ENCODE peak calls at places on chromosomes 7 and 10, in nine cellular contexts. S is upper lobe of right lung; A is transverse colon; X is effector memory CD4-positive, alpha-beta T cell; I is mesendoderm; P is fibroblast of lung; F is lung; T is left ventricle myocardium inferior; C is naive thymus-derived CD4-positive, alpha-beta T cell. L is an unnamed sample.

GRCh38 chr10:97050959-97051496 is 134.7 kb downstream of the SLIT1 start:
- DNase-seq in S (no peak), A (no peak), X (no peak), I (no peak), P (no peak), F (no peak), T (no peak), C (no peak), L (no peak)

GRCh38 chr7:105934577-105935185 is 28.4 kb upstream of the CDHR3 start:
- DNase-seq in S (no peak), A (no peak), X (no peak), I (peak; percentile 80), P (peak; percentile 89), F (peak; percentile 61), T (no peak), C (no peak), L (peak; percentile 57)

GRCh38 chr10:3825862-3826351 is 40.9 kb upstream of the KLF6 start:
- DNase-seq in S (no peak), A (no peak), X (no peak), I (no peak), P (no peak), F (no peak), T (no peak), C (no peak), L (no peak)

GRCh38 chr7:30146127-30146612 is 11.4 kb downstream of the MTURN start:
- DNase-seq in S (no peak), A (no peak), X (no peak), I (peak; percentile 76), P (no peak), F (no peak), T (no peak), C (no peak), L (no peak)

GRCh38 chr7:16889851-16890443 is 8.2 kb upstream of the AGR3 start:
- DNase-seq in S (no peak), A (no peak), X (no peak), I (no peak), P (no peak), F (no peak), T (no peak), C (no peak), L (no peak)

GRCh38 chr10:11875499-11876281 is 52.5 kb downstream of the PROSER2 start:
- DNase-seq in S (peak; percentile 93), A (peak; percentile 89), X (no peak), I (peak; percentile 85), P (peak; percentile 89), F (peak; percentile 92), T (peak; percentile 77), C (no peak), L (peak; percentile 87)

GRCh38 chr10:132104471-132105301 is 38.9 kb downstream of the JAKMIP3 start:
- DNase-seq in S (peak; percentile 51), A (no peak), X (no peak), I (no peak), P (no peak), F (peak; percentile 26), T (no peak), C (no peak), L (no peak)

GRCh38 chr7:68143345-68143744 is 1146.7 kb downstream of the TYW1 start:
- DNase-seq in S (no peak), A (no peak), X (no peak), I (no peak), P (no peak), F (no peak), T (no peak), C (no peak), L (no peak)

GRCh38 chr10:78890506-78890905 is 178.3 kb upstream of the ZMIZ1 start:
- DNase-seq in S (no peak), A (no peak), X (no peak), I (no peak), P (no peak), F (peak; percentile 25), T (no peak), C (no peak), L (no peak)

GRCh38 chr7:94420321-94420720 is 25.6 kb downstream of the COL1A2 start:
- DNase-seq in S (no peak), A (no peak), X (no peak), I (no peak), P (no peak), F (no peak), T (no peak), C (no peak), L (no peak)

GRCh38 chr10:49783645-49784044 is 21.5 kb upstream of the OGDHL start:
- DNase-seq in S (no peak), A (no peak), X (no peak), I (peak; percentile 57), P (no peak), F (no peak), T (no peak), C (no peak), L (no peak)

GRCh38 chr10:1577371-1577770 is 160.0 kb downstream of the ADARB2 start:
- DNase-seq in S (no peak), A (no peak), X (no peak), I (no peak), P (no peak), F (no peak), T (no peak), C (no peak), L (no peak)

GRCh38 chr7:71361633-71362032 is 229.7 kb downstream of the GALNT17 start:
- DNase-seq in S (no peak), A (no peak), X (no peak), I (no peak), P (no peak), F (no peak), T (no peak), C (no peak), L (no peak)

GRCh38 chr7:41315764-41316163 is 387.1 kb downstream of the INHBA start:
- DNase-seq in S (no peak), A (peak; percentile 12), X (no peak), I (peak; percentile 37), P (no peak), F (no peak), T (no peak), C (no peak), L (no peak)

GRCh38 chr10:132493756-132494290 is 43.8 kb upstream of the INPP5A start:
- DNase-seq in S (peak; percentile 52), A (no peak), X (no peak), I (no peak), P (no peak), F (no peak), T (no peak), C (no peak), L (peak; percentile 4)

GRCh38 chr10:72814134-72814790 is 79.3 kb upstream of the OIT3 start:
- DNase-seq in S (no peak), A (no peak), X (no peak), I (no peak), P (peak; percentile 23), F (no peak), T (no peak), C (no peak), L (no peak)

GRCh38 chr7:157477550-157478212 is 140.9 kb downstream of the DNAJB6 start:
- DNase-seq in S (peak; percentile 59), A (no peak), X (no peak), I (no peak), P (no peak), F (no peak), T (peak; percentile 4), C (peak; percentile 29), L (no peak)

GRCh38 chr10:66980276-66980675 is 54.4 kb downstream of the LRRTM3 start:
- DNase-seq in S (no peak), A (no peak), X (no peak), I (no peak), P (no peak), F (no peak), T (no peak), C (no peak), L (no peak)

GRCh38 chr7:134724606-134725005 is 54.8 kb upstream of the CALD1 start:
- DNase-seq in S (no peak), A (no peak), X (no peak), I (peak; percentile 85), P (peak; percentile 48), F (no peak), T (no peak), C (no peak), L (no peak)

GRCh38 chr10:34333513-34333912 is 481.6 kb downstream of the PARD3 start:
- DNase-seq in S (no peak), A (no peak), X (no peak), I (no peak), P (peak; percentile 50), F (no peak), T (no peak), C (no peak), L (no peak)

GRCh38 chr7:2523941-2524807 is 4.6 kb downstream of the LFNG start:
- DNase-seq in S (peak; percentile 94), A (peak; percentile 95), X (no peak), I (peak; percentile 59), P (no peak), F (peak; percentile 87), T (peak; percentile 84), C (no peak), L (peak; percentile 98)
- H3K4me3 ChIP-seq in S (peak overlapping the region; percentile 65), A (no peak overlapping the region), X (peak overlapping the region; percentile 93), I (no peak overlapping the region), P (no peak overlapping the region), F (no peak overlapping the region), T (peak overlapping the region; percentile 73), C (no peak overlapping the region), L (no peak overlapping the region)

DNA sequence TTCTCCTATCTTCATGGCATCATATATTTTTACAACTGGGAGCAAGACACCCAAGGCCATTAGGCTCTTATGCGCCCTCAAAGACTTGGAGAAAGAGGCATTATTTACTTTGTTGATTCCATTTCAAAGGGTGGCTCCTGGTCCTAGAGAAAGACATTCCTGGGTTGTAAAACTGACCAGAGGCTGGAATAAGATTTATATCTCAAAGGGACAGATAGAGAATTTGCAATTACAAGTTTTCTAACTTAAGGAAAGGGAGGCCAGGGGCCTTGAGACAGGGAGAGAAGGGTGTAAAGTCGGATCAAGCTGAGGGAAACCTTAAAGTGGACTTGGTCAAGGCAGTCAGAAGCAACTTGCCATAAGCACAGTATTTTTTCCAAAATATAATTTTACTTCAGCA is 1086.0 kb downstream of the SORCS3 start:
- DNase-seq in S (no peak), A (no peak), X (no peak), I (peak; percentile 73), P (no peak), F (no peak), T (no peak), C (no peak), L (no peak)
- H3K4me1 ChIP-seq in S (no peaks in the 10 kb centered on the region), A (no peaks in the 10 kb centered on the region), X (no peaks in the 10 kb centered on the region), I (peaks cover 5% of the 10 kb centered on the region), P (no peaks in the 10 kb centered on the region), F (no peaks in the 10 kb centered on the region), T (no peaks in the 10 kb centered on the region), C (no peaks in the 10 kb centered on the region), L (peaks cover 11% of the 10 kb centered on the region)

DNA sequence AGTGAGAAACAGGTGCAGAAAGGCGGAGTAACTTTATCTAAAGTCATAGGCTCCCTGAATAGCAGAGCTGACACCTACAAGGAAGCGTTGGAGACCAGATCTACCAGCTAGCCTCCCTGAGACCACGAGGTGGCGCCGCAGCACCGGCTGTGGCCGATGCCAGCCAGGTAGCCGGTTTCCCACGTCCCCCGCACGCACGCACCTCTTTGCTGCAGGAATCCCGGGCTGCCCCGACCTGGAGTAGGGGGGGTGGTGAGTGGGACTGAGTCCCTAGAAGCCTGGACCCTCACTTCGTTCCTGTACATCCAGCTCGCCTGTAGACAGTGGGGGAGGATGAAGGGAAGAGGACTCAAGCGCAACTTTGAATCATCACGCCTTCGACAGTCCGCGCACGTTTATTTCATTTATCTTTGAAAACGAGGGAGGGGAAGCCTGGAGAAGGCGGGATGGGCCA is 3.7 kb downstream of the ELOVL3 start:
- DNase-seq in S (peak; percentile 92), A (peak; percentile 90), X (peak; percentile 70), I (peak; percentile 84), P (peak; percentile 72), F (peak; percentile 88), T (peak; percentile 84), C (peak; percentile 88), L (peak; percentile 91)
- H3K27me3 ChIP-seq in S (peaks cover 34% of the 10 kb centered on the region), A (peaks cover 76% of the 10 kb centered on the region), X (peaks cover 16% of the 10 kb centered on the region), I (peaks cover 31% of the 10 kb centered on the region), P (peaks cover 37% of the 10 kb centered on the region), F (no peaks in the 10 kb centered on the region), T (peaks cover 68% of the 10 kb centered on the region), C (peaks cover 3% of the 10 kb centered on the region), L (no peaks in the 10 kb centered on the region)

GRCh38 chr10:27625452-27626345 is 119.9 kb downstream of the MKX start:
- DNase-seq in S (no peak), A (no peak), X (no peak), I (peak; percentile 44), P (no peak), F (no peak), T (no peak), C (no peak), L (no peak)
- H3K4me3 ChIP-seq in S (no peak overlapping the region), A (no peak overlapping the region), X (no peak overlapping the region), I (no peak overlapping the region), P (no peak overlapping the region), F (no peak overlapping the region), T (no peak overlapping the region), C (no peak overlapping the region), L (no peak overlapping the region)